ENCODE peak calls at places on chromosomes 12 and 14, in seven cellular contexts. V, B, G, N, C, S and T are unnamed samples. For H3K9me3, the result is how much of the 10 kb centered on the place peaks cover.

GRCh38 chr12:122811777-122812176 is 23.5 kb upstream of the HIP1R start:
- DNase-seq in V (no peak), B (no peak), G (no peak), N (no peak), C (no peak), S (no peak), T (no peak)

GRCh38 chr14:76101980-76102379 is 49.7 kb upstream of the GPATCH2L start:
- DNase-seq in V (no peak), B (no peak), G (no peak), N (no peak), C (no peak), S (no peak), T (no peak)

GRCh38 chr12:102885043-102885932 is 31.8 kb downstream of the PAH start:
- DNase-seq in V (no peak), B (no peak), G (no peak), N (no peak), C (no peak), S (no peak), T (no peak)

GRCh38 chr12:130246560-130246959 is 84.3 kb downstream of the FZD10 start:
- DNase-seq in V (no peak), B (no peak), G (no peak), N (no peak), C (no peak), S (no peak), T (no peak)

GRCh38 chr14:97253756-97254155 is 456.6 kb downstream of the VRK1 start:
- DNase-seq in V (no peak), B (no peak), G (no peak), N (no peak), C (no peak), S (no peak), T (no peak)

GRCh38 chr14:100872241-100872640 is 31.3 kb downstream of the RTL1 start:
- DNase-seq in V (peak), B (no peak), G (no peak), N (no peak), C (no peak), S (no peak), T (no peak)

GRCh38 chr12:131221061-131221945 is 267.6 kb downstream of the ADGRD1 start:
- DNase-seq in V (peak), B (no peak), G (no peak), N (no peak), C (no peak), S (no peak), T (no peak)

GRCh38 chr12:92543872-92544271 is 158.9 kb upstream of the PLEKHG7 start:
- DNase-seq in V (no peak), B (peak), G (no peak), N (no peak), C (no peak), S (no peak), T (no peak)

GRCh38 chr14:35332517-35333346 is 40.5 kb downstream of the PSMA6 start:
- DNase-seq in V (no peak), B (peak), G (no peak), N (no peak), C (no peak), S (no peak), T (peak)

GRCh38 chr12:56336361-56337167 is 2.1 kb upstream of the IL23A start:
- DNase-seq in V (no peak), B (no peak), G (no peak), N (no peak), C (no peak), S (no peak), T (no peak)

GRCh38 chr14:95056476-95056875 is 100.9 kb downstream of the DICER1 start:
- DNase-seq in V (peak), B (peak), G (peak), N (no peak), C (no peak), S (no peak), T (no peak)

GRCh38 chr12:25322918-25323773 is 72.4 kb upstream of the KRAS start:
- DNase-seq in V (no peak), B (peak), G (no peak), N (no peak), C (no peak), S (no peak), T (no peak)

GRCh38 chr12:98220636-98221035 is 294.8 kb upstream of the TMPO start:
- DNase-seq in V (no peak), B (no peak), G (no peak), N (no peak), C (no peak), S (no peak), T (no peak)

GRCh38 chr14:51575225-51576111 is 76.2 kb upstream of the FRMD6 start:
- DNase-seq in V (no peak), B (no peak), G (no peak), N (no peak), C (no peak), S (no peak), T (no peak)

GRCh38 chr12:31765931-31766330 is 37.1 kb upstream of the AMN1 start:
- DNase-seq in V (no peak), B (no peak), G (no peak), N (no peak), C (no peak), S (no peak), T (no peak)

GRCh38 chr12:55250944-55251343 is 6.5 kb downstream of the OR6C74 start:
- DNase-seq in V (no peak), B (no peak), G (no peak), N (no peak), C (no peak), S (no peak), T (no peak)

GRCh38 chr12:87119713-87120112 is 863.5 kb upstream of the MGAT4C start:
- DNase-seq in V (no peak), B (no peak), G (no peak), N (no peak), C (no peak), S (no peak), T (no peak)

GRCh38 chr14:21068521-21069387 is 1.4 kb upstream of the ARHGEF40 start:
- DNase-seq in V (peak), B (peak), G (no peak), N (peak), C (peak), S (no peak), T (peak)

GRCh38 chr12:122841544-122842321 is 6.5 kb downstream of the HIP1R start:
- DNase-seq in V (peak), B (peak), G (peak), N (no peak), C (no peak), S (no peak), T (no peak)

GRCh38 chr14:92680781-92681650 is 67.4 kb downstream of the LGMN start:
- DNase-seq in V (peak), B (peak), G (no peak), N (peak), C (no peak), S (no peak), T (peak)

GRCh38 chr14:84409435-84409834 is 1120.5 kb upstream of the FLRT2 start:
- DNase-seq in V (no peak), B (no peak), G (no peak), N (peak), C (no peak), S (no peak), T (no peak)

GRCh38 chr12:91870872-91871707 is 274.6 kb downstream of the BTG1 start:
- DNase-seq in V (no peak), B (no peak), G (no peak), N (no peak), C (no peak), S (no peak), T (peak)

GRCh38 chr12:23431006-23431405 is 518.5 kb downstream of the SOX5 start:
- DNase-seq in V (no peak), B (no peak), G (no peak), N (no peak), C (no peak), S (no peak), T (no peak)

GRCh38 chr14:106610691-106611090 is 1084.3 kb downstream of the TMEM121 start:
- DNase-seq in V (no peak), B (no peak), G (no peak), N (no peak), C (no peak), S (no peak), T (no peak)
- H3K9me3 ChIP-seq in V (under half), B (under half), G (under half), N (under half), C (under half), S (under half), T (under half)

GRCh38 chr12:96466939-96467751 is 22.2 kb upstream of the CFAP54 start:
- DNase-seq in V (no peak), B (peak), G (no peak), N (no peak), C (no peak), S (no peak), T (no peak)
- H3K9me3 ChIP-seq in V (under half), B (under half), G (under half), N (under half), C (under half), S (under half), T (under half)

DNA sequence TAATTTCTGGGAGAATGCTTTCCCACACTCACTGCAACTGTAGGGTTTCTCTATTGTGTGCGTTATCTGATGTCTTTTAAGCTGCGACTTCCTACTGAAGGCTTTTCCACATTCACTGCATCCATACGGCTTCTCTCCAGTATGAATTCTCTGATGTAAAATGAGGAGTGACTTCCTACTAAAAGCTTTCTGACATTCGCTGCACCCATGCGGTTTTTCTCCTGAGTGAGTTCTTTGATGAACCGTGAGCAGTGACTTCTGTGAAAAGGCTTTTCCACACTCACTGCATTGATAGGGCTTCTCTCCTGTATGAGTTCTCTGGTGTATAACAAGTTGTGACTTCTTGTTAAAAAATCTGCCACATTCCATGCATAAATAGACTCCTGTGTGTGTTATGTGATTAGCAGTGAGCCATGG is 29.7 kb downstream of the ZNF605 start:
- DNase-seq in V (no peak), B (no peak), G (no peak), N (no peak), C (no peak), S (no peak), T (no peak)
- H3K9me3 ChIP-seq in V (under half), B (half or more), G (half or more), N (half or more), C (half or more), S (under half), T (half or more)

GRCh38 chr14:105710119-105711057 is 184.0 kb downstream of the TMEM121 start:
- DNase-seq in V (no peak), B (no peak), G (no peak), N (no peak), C (no peak), S (no peak), T (no peak)
- H3K9me3 ChIP-seq in V (under half), B (under half), G (under half), N (under half), C (under half), S (under half), T (under half)

DNA sequence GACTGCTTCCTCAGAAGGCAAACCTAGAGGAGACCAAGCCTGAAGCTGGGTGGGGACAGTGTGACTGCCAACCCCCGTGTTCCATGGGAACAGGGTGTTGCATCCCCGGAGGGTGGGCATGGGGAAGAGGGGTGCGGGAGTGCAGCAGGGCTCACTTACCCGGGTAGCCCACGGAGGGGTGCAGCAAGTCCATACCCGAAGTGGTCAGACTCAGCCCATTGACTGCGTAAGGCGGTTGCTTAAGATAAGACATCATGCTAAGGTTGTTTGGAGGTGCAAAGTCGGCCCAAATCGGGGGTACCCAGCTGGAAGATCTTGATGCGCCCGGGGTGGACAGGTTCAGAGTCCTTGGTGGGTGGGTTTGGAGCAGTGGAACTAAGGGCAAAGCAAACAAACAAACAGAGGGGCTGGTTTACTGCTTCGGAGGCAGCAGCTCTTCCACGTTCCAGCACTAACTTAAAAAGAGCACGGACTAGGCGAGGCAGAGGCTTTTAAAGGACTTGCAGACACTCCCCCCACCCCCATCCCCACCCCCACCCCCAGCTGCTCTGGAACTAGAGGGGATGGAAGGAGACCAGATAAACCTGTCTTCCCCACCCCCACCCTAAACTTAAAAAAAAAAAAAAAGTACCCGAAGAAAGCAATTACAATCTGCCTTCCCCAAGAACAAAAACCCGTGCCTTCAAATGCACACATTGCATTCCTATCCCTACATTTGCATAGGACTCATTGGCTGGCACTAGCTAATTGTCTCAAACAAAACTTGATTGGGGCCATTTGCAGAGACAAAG is 4.9 kb downstream of the OTX2 start:
- DNase-seq in V (no peak), B (no peak), G (no peak), N (no peak), C (no peak), S (no peak), T (no peak)
- H3K9me3 ChIP-seq in V (under half), B (under half), G (under half), N (under half), C (under half), S (under half), T (under half)

GRCh38 chr14:104278214-104278534 is 139.8 kb downstream of the KIF26A start:
- DNase-seq in V (peak), B (no peak), G (no peak), N (no peak), C (no peak), S (no peak), T (no peak)
- H3K9me3 ChIP-seq in V (under half), B (under half), G (under half), N (under half), C (under half), S (under half), T (under half)

DNA sequence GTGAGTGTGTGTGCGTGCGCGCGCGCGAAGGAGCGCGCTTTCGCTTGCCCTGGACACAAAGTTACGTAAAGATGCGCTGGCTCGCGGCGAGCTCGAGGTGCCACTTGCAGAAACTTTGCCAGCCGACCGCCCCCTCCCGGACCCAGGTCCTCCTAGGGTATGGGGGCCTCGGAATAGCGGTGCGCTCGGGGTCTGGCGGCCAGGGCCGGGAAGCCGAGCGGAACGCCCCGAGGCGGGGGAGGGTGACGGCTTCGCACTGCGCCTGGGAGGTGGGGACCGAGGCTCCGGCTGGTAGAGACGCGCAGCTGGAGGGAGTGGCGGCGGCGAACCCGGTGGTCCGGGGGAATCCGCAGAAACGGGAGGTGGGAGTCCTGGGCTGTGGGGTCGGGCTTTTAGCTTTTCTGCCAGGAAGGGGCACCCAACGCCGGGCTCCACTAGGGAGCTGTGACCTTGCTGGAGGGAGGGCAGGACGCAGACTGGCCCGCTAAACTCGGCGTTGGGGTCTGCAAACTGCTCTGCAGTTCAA is 837 bp downstream of the RFX4 start:
- DNase-seq in V (no peak), B (no peak), G (no peak), N (peak), C (no peak), S (no peak), T (no peak)
- H3K9me3 ChIP-seq in V (under half), B (under half), G (under half), N (under half), C (under half), S (under half), T (under half)

DNA sequence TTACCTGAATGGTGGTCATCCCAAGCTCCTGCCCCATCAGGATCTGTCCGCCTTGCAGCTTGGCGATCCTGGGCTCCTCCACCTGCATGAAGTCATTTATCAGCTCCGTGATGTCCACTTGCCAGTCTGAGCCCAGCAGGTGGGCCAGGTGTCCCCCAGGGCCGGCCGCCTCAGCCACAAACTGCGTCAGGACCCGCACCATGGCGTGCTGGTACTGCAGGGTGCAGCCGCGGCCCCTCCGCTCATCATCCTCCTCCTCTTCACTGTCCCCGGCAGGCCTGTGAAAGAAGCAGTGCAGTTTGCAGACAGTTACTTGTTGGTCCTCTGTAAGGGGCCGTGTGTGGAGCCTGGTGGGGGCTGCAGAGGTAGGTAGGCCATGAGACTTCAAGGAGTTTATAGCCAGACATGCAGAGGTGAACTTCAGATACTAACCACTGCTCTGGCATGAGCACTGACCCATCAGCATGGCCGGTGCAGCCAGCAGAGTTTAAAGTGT is 228.5 kb downstream of the GLT1D1 start:
- DNase-seq in V (no peak), B (no peak), G (no peak), N (no peak), C (no peak), S (no peak), T (no peak)
- H3K9me3 ChIP-seq in V (under half), B (under half), G (under half), N (under half), C (under half), S (under half), T (under half)